ENCODE peak calls at places on chromosomes 16 and 17, in eight cellular contexts. J is DND-41, R is hepatocyte, O is SK-N-SH, F is fibroblast of lung, K is K562, Z is mammary epithelial cell, L is astrocyte. C is an unnamed sample.

GRCh38 chr16:75105306-75106061 is 11.1 kb downstream of the LDHD start:
- DNase-seq in K (no peak), J (peak; percentile 60), O (peak; percentile 84), R (peak; percentile 58), L (no peak), Z (no peak), F (peak; percentile 83), C (no peak)

GRCh38 chr16:57537596-57538234 is 1.3 kb upstream of the CCDC102A start:
- DNase-seq in K (peak; percentile 4), F (no peak), L (no peak), R (no peak), O (no peak), J (no peak), Z (no peak), C (no peak)

GRCh38 chr17:58684003-58684402 is 7.8 kb downstream of the TEX14 start:
- DNase-seq in F (no peak), L (no peak), O (no peak), R (no peak), J (no peak), Z (no peak), K (no peak), C (no peak)

GRCh38 chr16:85354623-85355514 is 242.6 kb upstream of the CIBAR2 start:
- DNase-seq in F (peak; percentile 87), J (no peak), O (peak; percentile 79), R (peak; percentile 64), K (peak; percentile 94), L (peak; percentile 72), Z (peak; percentile 87), C (no peak)

GRCh38 chr16:81198635-81199034 is 39.9 kb upstream of the BCO1 start:
- DNase-seq in J (no peak), L (no peak), K (peak; percentile 31), R (no peak), Z (no peak), F (peak; percentile 15), O (no peak), C (no peak)

GRCh38 chr16:67296422-67296821 is 17.1 kb downstream of the PLEKHG4 start:
- DNase-seq in L (peak; percentile 92), F (peak; percentile 82), J (no peak), R (no peak), O (no peak), Z (peak; percentile 37), K (no peak), C (no peak)

GRCh38 chr17:61632826-61633225 is 41.8 kb upstream of the NACA2 start:
- DNase-seq in F (no peak), Z (no peak), J (no peak), K (no peak), R (no peak), L (no peak), O (no peak), C (no peak)

GRCh38 chr16:16148755-16149154 is 74.5 kb downstream of the ABCC6 start:
- DNase-seq in R (no peak), F (no peak), K (no peak), O (no peak), J (no peak), Z (no peak), L (no peak), C (no peak)

GRCh38 chr17:27919120-27919519 is 26.0 kb upstream of the LYRM9 start:
- DNase-seq in F (no peak), R (no peak), J (no peak), K (no peak), Z (no peak), O (no peak), L (no peak), C (no peak)

GRCh38 chr16:85515830-85516397 is 97.2 kb upstream of the GSE1 start:
- DNase-seq in O (peak; percentile 85), J (no peak), L (no peak), F (no peak), R (peak; percentile 82), Z (no peak), K (peak; percentile 82), C (no peak)

GRCh38 chr17:47704781-47705180 is 10.8 kb downstream of the TBKBP1 start:
- DNase-seq in K (no peak), Z (no peak), R (no peak), J (no peak), L (no peak), O (no peak), F (no peak), C (no peak)

GRCh38 chr17:15955793-15956541 is 11.0 kb downstream of the ADORA2B start:
- DNase-seq in R (no peak), O (no peak), K (peak; percentile 53), F (no peak), J (no peak), L (no peak), Z (no peak), C (no peak)

GRCh38 chr16:56538331-56538730 is 18.5 kb upstream of the BBS2 start:
- DNase-seq in K (no peak), J (no peak), R (no peak), L (no peak), O (no peak), Z (no peak), F (no peak), C (no peak)

GRCh38 chr16:2178321-2179106 is 17.9 kb downstream of the CASKIN1 start:
- DNase-seq in O (peak; percentile 73), K (peak; percentile 97), J (no peak), R (no peak), Z (no peak), F (peak; percentile 17), L (no peak), C (no peak)

GRCh38 chr17:6473128-6473767 is 29.0 kb downstream of the PIMREG start:
- DNase-seq in L (peak; percentile 28), K (peak; percentile 73), F (peak; percentile 72), J (peak; percentile 67), O (peak; percentile 92), R (peak; percentile 88), Z (peak; percentile 56), C (peak; percentile 75)

GRCh38 chr16:50274771-50275415 is 8.5 kb downstream of the ADCY7 start:
- DNase-seq in R (no peak), O (no peak), L (no peak), J (no peak), Z (no peak), F (no peak), K (no peak), C (no peak)

GRCh38 chr16:50272687-50273381 is 6.5 kb downstream of the ADCY7 start:
- DNase-seq in O (no peak), J (no peak), L (no peak), Z (no peak), R (no peak), F (no peak), K (no peak), C (no peak)

GRCh38 chr16:50272111-50272571 is 5.8 kb downstream of the ADCY7 start:
- DNase-seq in K (no peak), Z (no peak), J (no peak), R (no peak), O (no peak), L (no peak), F (no peak), C (no peak)

GRCh38 chr16:50273888-50274770 is 7.8 kb downstream of the ADCY7 start:
- DNase-seq in O (no peak), J (peak; percentile 39), L (no peak), F (no peak), Z (no peak), K (peak; percentile 54), R (no peak), C (no peak)

DNA sequence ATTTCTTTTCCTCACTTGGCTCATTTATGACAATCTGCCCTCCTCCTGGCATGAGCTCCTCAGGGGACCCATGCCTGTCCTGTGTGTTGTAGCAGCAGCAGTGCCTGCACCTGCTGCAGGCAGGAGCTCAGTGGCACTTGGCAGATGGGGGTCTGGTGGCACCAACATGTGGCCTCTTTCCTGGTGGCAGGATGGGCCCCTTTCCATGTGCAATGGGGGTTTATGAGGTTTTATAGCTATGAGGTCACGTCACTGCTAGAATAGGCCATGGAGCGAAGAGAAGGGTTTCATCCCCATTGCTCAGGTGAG is 7.0 kb downstream of the ADCY7 start:
- DNase-seq in J (no peak), K (no peak), Z (no peak), L (no peak), R (no peak), O (no peak), F (no peak), C (no peak)
- H3K27ac ChIP-seq in J (no peak overlapping the region), K (no peak overlapping the region), Z (no peak overlapping the region), L (no peak overlapping the region), R (no peak overlapping the region), O (no peak overlapping the region), F (no peak overlapping the region), C (no peak overlapping the region)

GRCh38 chr16:73315645-73316044 is 267.7 kb upstream of the ZFHX3 start:
- DNase-seq in K (no peak), J (no peak), R (no peak), F (no peak), Z (no peak), L (no peak), O (no peak), C (no peak)
- H2AFZ ChIP-seq in K (no peak overlapping the region), J (no peak overlapping the region), R (no peak overlapping the region), F (no peak overlapping the region), Z (no peak overlapping the region), L (no peak overlapping the region), O (no peak overlapping the region), C (no peak overlapping the region)

GRCh38 chr17:29643817-29644160 is 21.1 kb upstream of the CORO6 start:
- DNase-seq in R (no peak), L (no peak), Z (no peak), J (no peak), O (no peak), F (no peak), K (no peak), C (no peak)
- H3K27ac ChIP-seq in R (no peak overlapping the region), L (no peak overlapping the region), Z (no peak overlapping the region), J (no peak overlapping the region), O (no peak overlapping the region), F (no peak overlapping the region), K (peak overlapping the region; percentile 2), C (no peak overlapping the region)

GRCh38 chr17:57601328-57601727 is 143.8 kb downstream of the CCDC182 start:
- DNase-seq in F (no peak), O (no peak), K (no peak), R (no peak), Z (no peak), J (no peak), L (peak; percentile 13), C (no peak)
- H2AFZ ChIP-seq in F (no peak overlapping the region), O (no peak overlapping the region), K (no peak overlapping the region), R (no peak overlapping the region), Z (no peak overlapping the region), J (no peak overlapping the region), L (no peak overlapping the region), C (no peak overlapping the region)

DNA sequence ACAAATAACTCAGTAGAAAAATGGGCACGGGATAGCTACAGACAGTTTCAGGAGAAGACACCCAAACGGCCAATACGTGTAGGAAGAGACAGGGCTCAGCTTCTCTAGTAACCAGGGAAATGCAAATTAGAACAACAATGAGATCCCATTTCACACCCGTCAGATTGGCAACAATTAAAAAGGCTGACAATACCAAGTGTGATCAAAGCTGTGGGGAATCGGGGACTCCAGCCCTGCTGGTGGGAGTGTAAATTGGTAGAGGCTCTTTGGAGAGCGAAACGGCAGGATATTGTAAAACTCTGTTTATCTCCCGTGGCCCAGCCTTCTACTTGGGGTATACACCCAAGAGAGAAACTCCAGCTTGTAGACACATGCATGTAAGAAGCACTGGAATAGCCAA is 27.6 kb downstream of the MYBBP1A start:
- DNase-seq in L (no peak), J (no peak), R (no peak), Z (no peak), K (no peak), F (no peak), O (no peak), C (no peak)
- H3K27ac ChIP-seq in L (no peak overlapping the region), J (no peak overlapping the region), R (no peak overlapping the region), Z (no peak overlapping the region), K (no peak overlapping the region), F (no peak overlapping the region), O (no peak overlapping the region), C (no peak overlapping the region)

GRCh38 chr17:36938566-36939058 is 1.3 kb downstream of the LHX1 start:
- DNase-seq in L (no peak), F (no peak), J (no peak), K (no peak), Z (no peak), R (no peak), O (no peak), C (no peak)
- H2AFZ ChIP-seq in L (no peak overlapping the region), F (no peak overlapping the region), J (no peak overlapping the region), K (no peak overlapping the region), Z (no peak overlapping the region), R (no peak overlapping the region), O (no peak overlapping the region), C (peak overlapping the region; percentile 94)

C was measured in neuronal stem cell.